ENCODE peak calls at places on chromosomes 6 and 20, in six cellular contexts. G is tibial artery, F is choroid plexus epithelial cell, O is heart right ventricle, Y is fibroblast of the aortic adventitia, D is heart left ventricle. R is an unnamed sample.

GRCh38 chr6:11368760-11369159 is 136.3 kb upstream of the NEDD9 start:
- DNase-seq in O (no peak), G (no peak), F (no peak), D (no peak), Y (no peak), R (peak; percentile 44)

GRCh38 chr6:2989332-2990178 is 10.1 kb upstream of the NQO2 start:
- DNase-seq in O (peak; percentile 87), F (peak; percentile 99), Y (peak; percentile 97), G (peak; percentile 93), D (no peak), R (peak; percentile 98)

GRCh38 chr6:40489798-40490197 is 97.4 kb downstream of the LRFN2 start:
- DNase-seq in Y (no peak), G (no peak), D (no peak), F (no peak), O (no peak), R (no peak)

GRCh38 chr20:50029697-50030428 is 47.1 kb downstream of the SNAI1 start:
- DNase-seq in G (peak; percentile 92), F (peak; percentile 96), D (peak; percentile 82), O (peak; percentile 60), Y (peak; percentile 96), R (peak; percentile 97)

GRCh38 chr6:153059311-153059710 is 56.8 kb upstream of the MTRF1L start:
- DNase-seq in O (no peak), F (peak; percentile 8), G (no peak), Y (no peak), D (no peak), R (no peak)

GRCh38 chr6:151914475-151914874 is 107.0 kb downstream of the ESR1 start:
- DNase-seq in D (no peak), O (no peak), G (no peak), F (peak; percentile 64), Y (peak; percentile 22), R (no peak)

GRCh38 chr6:46291880-46292279 is 121.1 kb upstream of the ENPP5 start:
- DNase-seq in F (no peak), G (no peak), D (no peak), Y (no peak), O (no peak), R (no peak)

GRCh38 chr20:44495802-44496481 is 20.3 kb downstream of the TTPAL start:
- DNase-seq in D (no peak), Y (peak; percentile 87), F (peak; percentile 96), O (no peak), G (no peak), R (peak; percentile 95)

GRCh38 chr20:46123482-46124245 is 5.5 kb downstream of the CD40 start:
- DNase-seq in F (no peak), G (peak; percentile 9), O (no peak), D (no peak), Y (no peak), R (no peak)

GRCh38 chr6:150471276-150471675 is 102.5 kb downstream of the IYD start:
- DNase-seq in O (no peak), G (no peak), Y (no peak), F (no peak), D (no peak), R (no peak)

GRCh38 chr6:80003841-80004198 is 629 bp upstream of the TTK start:
- DNase-seq in D (no peak), F (no peak), O (no peak), Y (no peak), G (no peak), R (no peak)

GRCh38 chr20:49584418-49585382 is 16.8 kb upstream of the PTGIS start:
- DNase-seq in Y (no peak), F (no peak), G (no peak), D (no peak), O (no peak), R (no peak)

GRCh38 chr20:5039255-5039657 is 37.9 kb upstream of the SLC23A2 start:
- DNase-seq in G (no peak), F (no peak), Y (no peak), O (no peak), D (no peak), R (no peak)

GRCh38 chr6:142207265-142207877 is 60.3 kb downstream of the VTA1 start:
- DNase-seq in O (peak; percentile 42), D (no peak), G (no peak), F (peak; percentile 80), Y (peak; percentile 76), R (peak; percentile 62)

GRCh38 chr6:157789861-157790260 is 33.2 kb upstream of the SNX9 start:
- DNase-seq in D (no peak), G (no peak), O (no peak), Y (no peak), F (no peak), R (no peak)

GRCh38 chr6:36641543-36641942 is 37.0 kb upstream of the CDKN1A start:
- DNase-seq in G (no peak), O (no peak), Y (no peak), F (no peak), D (no peak), R (no peak)

GRCh38 chr6:159463440-159463839 is 229.6 kb downstream of the SOD2 start:
- DNase-seq in F (peak; percentile 27), G (no peak), D (no peak), O (no peak), Y (peak; percentile 40), R (no peak)
- TF ChIP-seq CTCF in F (peak; percentile 33), G (peak; percentile 26), D (no peak), O (peak; percentile 48), Y (peak; percentile 38), R (no peak)

GRCh38 chr6:14925627-14926026 is 320.2 kb upstream of the JARID2 start:
- DNase-seq in O (no peak), G (no peak), Y (peak; percentile 80), F (peak; percentile 51), D (no peak), R (no peak)
- H3K4me3 ChIP-seq in O (no peak overlapping the region), G (no peak overlapping the region), Y (no peak overlapping the region), F (no peak overlapping the region), D (no peak overlapping the region), R (no peak overlapping the region)

DNA sequence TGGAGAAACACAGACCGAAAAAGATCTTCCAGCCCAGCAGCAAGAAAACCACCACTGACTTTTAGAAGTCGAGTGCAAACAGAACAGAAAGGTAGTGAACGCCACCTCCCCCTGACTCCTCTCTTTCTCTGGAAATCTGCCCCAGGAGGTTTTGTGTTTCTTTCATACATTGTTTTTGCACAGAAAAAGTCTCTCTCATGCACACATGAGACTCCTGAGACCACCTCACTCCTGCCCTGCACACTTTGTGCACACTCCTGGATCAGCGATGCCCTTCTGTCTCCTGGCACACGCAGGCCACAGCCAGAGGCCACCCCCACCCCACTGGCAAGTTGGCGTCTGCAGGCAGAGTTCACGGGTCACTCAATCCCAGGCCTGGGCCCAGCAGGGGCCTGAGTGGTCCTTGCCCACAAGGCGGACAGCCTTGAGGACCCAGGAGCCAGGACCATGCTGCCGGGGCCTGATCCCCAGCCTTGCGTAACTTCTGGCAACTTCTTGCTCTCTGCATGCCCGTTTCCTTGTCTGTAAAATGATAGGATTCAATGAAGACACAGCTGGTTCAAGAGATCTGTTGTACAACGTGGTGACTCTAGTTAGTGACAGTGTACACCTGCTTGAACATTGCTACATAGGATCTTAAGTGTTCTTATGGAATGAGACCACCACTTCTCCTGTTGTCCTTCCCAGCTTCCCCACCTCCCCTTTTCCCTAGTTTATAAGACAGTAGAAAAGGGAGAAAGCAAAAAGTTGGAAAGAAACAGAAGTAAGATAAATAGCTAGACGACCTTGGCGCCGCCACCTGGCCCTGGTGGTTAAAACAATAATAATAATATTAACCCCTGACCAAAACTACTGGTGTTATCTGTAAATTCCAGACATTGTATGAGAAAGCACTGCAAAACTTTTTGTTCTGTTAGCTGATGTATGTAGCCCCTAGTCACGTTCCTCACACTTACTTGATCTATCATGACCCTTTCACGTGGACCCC is 30.2 kb upstream of the CST7 start:
- DNase-seq in F (no peak), G (no peak), O (no peak), Y (no peak), D (no peak), R (no peak)
- TF ChIP-seq CTCF in F (no peak), G (no peak), O (peak; percentile 5), Y (no peak), D (no peak), R (no peak)

DNA sequence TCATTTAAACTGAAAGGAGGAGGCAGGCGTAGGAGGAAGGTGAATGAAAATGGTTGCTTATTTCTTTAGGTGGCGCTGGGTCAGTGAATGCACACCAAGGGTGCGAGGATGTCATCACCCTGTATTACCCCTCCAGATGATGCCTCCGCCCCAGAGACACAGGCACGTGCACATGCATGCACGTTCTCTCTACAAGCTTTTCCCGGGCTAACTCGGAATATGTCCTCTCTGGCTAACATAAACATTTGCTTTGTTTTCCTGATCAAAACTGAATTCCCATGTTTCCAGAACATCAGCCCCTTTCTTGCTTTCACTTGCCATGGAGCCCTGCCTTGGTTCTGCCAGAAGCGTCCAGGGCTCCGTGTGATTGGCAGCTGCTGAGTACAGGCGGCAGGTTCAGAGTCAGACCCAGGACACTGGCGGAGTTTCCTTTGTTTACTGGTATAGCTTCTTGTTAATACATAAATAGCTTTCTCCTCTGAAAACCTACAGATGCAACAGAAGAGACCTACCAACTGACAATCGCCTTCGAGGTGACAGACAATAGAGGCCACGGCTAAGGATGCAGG is 131.2 kb upstream of the RPS6KA2 start:
- DNase-seq in F (no peak), D (no peak), Y (no peak), G (no peak), O (no peak), R (no peak)
- H3K4me3 ChIP-seq in F (peak overlapping the region; percentile 36), D (no peak overlapping the region), Y (peak overlapping the region; percentile 28), G (no peak overlapping the region), O (peak overlapping the region; percentile 25), R (no peak overlapping the region)

GRCh38 chr6:149455028-149455732 is 29.6 kb downstream of the ZC3H12D start:
- DNase-seq in D (no peak), O (no peak), F (no peak), Y (no peak), G (no peak), R (no peak)

GRCh38 chr6:149457316-149457884 is 27.4 kb downstream of the ZC3H12D start:
- DNase-seq in G (no peak), D (no peak), O (no peak), Y (no peak), F (peak; percentile 64), R (no peak)

GRCh38 chr6:149456311-149457021 is 28.3 kb downstream of the ZC3H12D start:
- DNase-seq in F (no peak), O (no peak), Y (no peak), D (no peak), G (no peak), R (no peak)

GRCh38 chr6:149459761-149460160 is 25.1 kb downstream of the ZC3H12D start:
- DNase-seq in G (no peak), O (no peak), D (no peak), F (no peak), Y (no peak), R (no peak)

DNA sequence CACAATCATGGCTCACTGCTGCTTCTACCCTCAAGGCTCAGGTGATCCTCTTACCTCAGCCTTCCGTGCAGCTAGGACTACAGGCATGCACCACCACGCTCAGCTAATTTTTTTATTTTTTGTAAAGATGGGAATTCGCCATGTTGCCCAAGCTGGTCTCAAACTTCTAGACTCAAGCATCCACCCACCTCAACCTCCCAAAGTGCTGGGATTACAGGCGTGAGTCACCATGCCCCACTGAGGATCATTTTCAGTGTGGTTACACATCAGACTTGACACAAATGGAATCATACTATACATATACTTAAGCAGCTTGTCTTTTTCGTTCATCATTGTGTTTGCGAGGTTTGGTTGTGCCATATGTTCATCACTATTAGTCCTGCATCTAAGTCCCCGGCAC is 26.6 kb downstream of the ZC3H12D start:
- DNase-seq in F (no peak), D (no peak), Y (no peak), G (no peak), O (no peak), R (no peak)
- TF ChIP-seq CTCF in F (no peak), D (no peak), Y (no peak), G (no peak), O (no peak), R (no peak)